ENCODE peak calls at places on chromosomes 7 and 10, in four cellular contexts. G is upper lobe of right lung, Q is NCI-H446 treated with DMSO at 0.1 percent for 48 hours, S is cardiac muscle cell. C is an unnamed sample.
A peak's percentile ranks its signal among the peaks of the same experiment; 100 is the strongest.

GRCh38 chr7:70738080-70738479 is 393.9 kb upstream of the GALNT17 start:
- DNase-seq in G (no peak), Q (no peak), S (peak; percentile 32), C (no peak)

GRCh38 chr10:92062273-92062672 is 138.7 kb downstream of the BTAF1 start:
- DNase-seq in G (no peak), Q (no peak), S (no peak), C (no peak)

GRCh38 chr10:46544989-46545791 is 11.3 kb downstream of the GPRIN2 start:
- DNase-seq in G (peak; percentile 65), Q (no peak), S (peak; percentile 39), C (no peak)

GRCh38 chr7:15508258-15508657 is 53.6 kb downstream of the AGMO start:
- DNase-seq in G (no peak), Q (no peak), S (peak; percentile 9), C (no peak)

GRCh38 chr7:138477581-138477980 is 17.5 kb downstream of the TRIM24 start:
- DNase-seq in G (no peak), Q (no peak), S (no peak), C (no peak)

GRCh38 chr7:129258649-129259389 is 34.0 kb downstream of the AHCYL2 start:
- DNase-seq in G (no peak), Q (no peak), S (no peak), C (no peak)

GRCh38 chr10:77949167-77949566 is 22.6 kb upstream of the DLG5 start:
- DNase-seq in G (no peak), Q (no peak), S (peak; percentile 29), C (no peak)

GRCh38 chr7:131522325-131522920 is 34.0 kb downstream of the PODXL start:
- DNase-seq in G (no peak), Q (no peak), S (no peak), C (no peak)

GRCh38 chr7:13989138-13989943 is at the start of gene ETV1:
- DNase-seq in G (peak; percentile 78), Q (peak; percentile 88), S (peak; percentile 79), C (peak; percentile 36)

GRCh38 chr7:47195641-47196040 is 386.3 kb downstream of the TNS3 start:
- DNase-seq in G (no peak), Q (no peak), S (no peak), C (no peak)

GRCh38 chr10:49404321-49404878 is 8.5 kb upstream of the DRGX start:
- DNase-seq in G (no peak), Q (no peak), S (no peak), C (no peak)